ENCODE peak calls at places on chromosomes 2 and 18, in seven cellular contexts. One of them, this sample, is unnamed.

GRCh38 chr2:172248381-172249173 is 145.9 kb upstream of the DLX2 start:
- DNase-seq in brain microvascular endothelial cell: no peak
- DNase-seq in K562: no peak
- DNase-seq in psoas muscle: no peak
- DNase-seq in fibroblast of pulmonary artery: no peak
- DNase-seq in IMR-90: peak
- DNase-seq in hepatocyte: no peak
- DNase-seq in this sample: peak

GRCh38 chr2:18356676-18357075 is 203.8 kb downstream of the RDH14 start:
- DNase-seq in K562: no peak
- DNase-seq in hepatocyte: peak
- DNase-seq in brain microvascular endothelial cell: peak
- DNase-seq in psoas muscle: no peak
- DNase-seq in fibroblast of pulmonary artery: peak
- DNase-seq in IMR-90: peak
- DNase-seq in this sample: peak

GRCh38 chr18:75422341-75422910 is 5.1 kb downstream of the SMIM21 start:
- DNase-seq in hepatocyte: no peak
- DNase-seq in fibroblast of pulmonary artery: peak
- DNase-seq in K562: no peak
- DNase-seq in brain microvascular endothelial cell: no peak
- DNase-seq in psoas muscle: no peak
- DNase-seq in IMR-90: peak
- DNase-seq in this sample: peak

GRCh38 chr18:68024716-68025115 is 508.2 kb upstream of the DSEL start:
- DNase-seq in K562: no peak
- DNase-seq in fibroblast of pulmonary artery: peak
- DNase-seq in hepatocyte: no peak
- DNase-seq in IMR-90: no peak
- DNase-seq in psoas muscle: no peak
- DNase-seq in brain microvascular endothelial cell: no peak
- DNase-seq in this sample: no peak

GRCh38 chr2:28665041-28665704 is 86.5 kb upstream of the PPP1CB start:
- DNase-seq in hepatocyte: peak
- DNase-seq in psoas muscle: peak
- DNase-seq in fibroblast of pulmonary artery: peak
- DNase-seq in brain microvascular endothelial cell: peak
- DNase-seq in IMR-90: peak
- DNase-seq in K562: no peak
- DNase-seq in this sample: no peak

GRCh38 chr2:16196687-16197503 is 256.5 kb downstream of the MYCN start:
- DNase-seq in brain microvascular endothelial cell: no peak
- DNase-seq in psoas muscle: no peak
- DNase-seq in hepatocyte: peak
- DNase-seq in K562: no peak
- DNase-seq in IMR-90: no peak
- DNase-seq in fibroblast of pulmonary artery: no peak
- DNase-seq in this sample: no peak

GRCh38 chr2:213806125-213806726 is 522.0 kb downstream of the SPAG16 start:
- DNase-seq in psoas muscle: no peak
- DNase-seq in K562: peak
- DNase-seq in hepatocyte: peak
- DNase-seq in fibroblast of pulmonary artery: peak
- DNase-seq in brain microvascular endothelial cell: no peak
- DNase-seq in IMR-90: peak
- DNase-seq in this sample: peak

GRCh38 chr18:54948350-54948837 is 10.9 kb downstream of the CCDC68 start:
- DNase-seq in brain microvascular endothelial cell: no peak
- DNase-seq in K562: no peak
- DNase-seq in hepatocyte: no peak
- DNase-seq in IMR-90: peak
- DNase-seq in fibroblast of pulmonary artery: no peak
- DNase-seq in psoas muscle: no peak
- DNase-seq in this sample: no peak

GRCh38 chr2:21258082-21258481 is 134.3 kb downstream of the TDRD15 start:
- DNase-seq in brain microvascular endothelial cell: no peak
- DNase-seq in psoas muscle: no peak
- DNase-seq in fibroblast of pulmonary artery: no peak
- DNase-seq in K562: no peak
- DNase-seq in IMR-90: peak
- DNase-seq in hepatocyte: no peak
- DNase-seq in this sample: no peak

GRCh38 chr2:120874401-120874821 is 138.7 kb downstream of the GLI2 start:
- DNase-seq in fibroblast of pulmonary artery: no peak
- DNase-seq in brain microvascular endothelial cell: no peak
- DNase-seq in K562: no peak
- DNase-seq in hepatocyte: no peak
- DNase-seq in IMR-90: no peak
- DNase-seq in psoas muscle: no peak
- DNase-seq in this sample: no peak

GRCh38 chr2:197851451-197851850 is 47.1 kb downstream of the PLCL1 start:
- DNase-seq in K562: peak
- DNase-seq in psoas muscle: no peak
- DNase-seq in fibroblast of pulmonary artery: no peak
- DNase-seq in brain microvascular endothelial cell: no peak
- DNase-seq in hepatocyte: no peak
- DNase-seq in IMR-90: peak
- DNase-seq in this sample: no peak

GRCh38 chr2:127637725-127638252 is 8.2 kb upstream of the GPR17 start:
- DNase-seq in fibroblast of pulmonary artery: peak
- DNase-seq in brain microvascular endothelial cell: peak
- DNase-seq in psoas muscle: peak
- DNase-seq in K562: peak
- DNase-seq in hepatocyte: peak
- DNase-seq in IMR-90: peak
- DNase-seq in this sample: peak

GRCh38 chr2:190507135-190507534 is 27.4 kb downstream of the NEMP2 start:
- DNase-seq in K562: no peak
- DNase-seq in psoas muscle: no peak
- DNase-seq in IMR-90: no peak
- DNase-seq in hepatocyte: no peak
- DNase-seq in brain microvascular endothelial cell: no peak
- DNase-seq in fibroblast of pulmonary artery: no peak
- DNase-seq in this sample: no peak

GRCh38 chr2:12867888-12868287 is 151.2 kb downstream of the TRIB2 start:
- DNase-seq in IMR-90: peak
- DNase-seq in fibroblast of pulmonary artery: no peak
- DNase-seq in brain microvascular endothelial cell: no peak
- DNase-seq in K562: no peak
- DNase-seq in hepatocyte: no peak
- DNase-seq in psoas muscle: no peak
- DNase-seq in this sample: no peak

GRCh38 chr18:75869197-75869596 is 441.7 kb upstream of the SMIM21 start:
- DNase-seq in psoas muscle: no peak
- DNase-seq in fibroblast of pulmonary artery: no peak
- DNase-seq in IMR-90: no peak
- DNase-seq in brain microvascular endothelial cell: no peak
- DNase-seq in K562: no peak
- DNase-seq in hepatocyte: peak
- DNase-seq in this sample: no peak

GRCh38 chr2:181805228-181806038 is 86.1 kb upstream of the ITPRID2 start:
- DNase-seq in IMR-90: peak
- DNase-seq in fibroblast of pulmonary artery: peak
- DNase-seq in K562: peak
- DNase-seq in hepatocyte: no peak
- DNase-seq in psoas muscle: no peak
- DNase-seq in brain microvascular endothelial cell: no peak
- DNase-seq in this sample: no peak

GRCh38 chr2:171412571-171412970 is 21.2 kb downstream of the METTL8 start:
- DNase-seq in IMR-90: no peak
- DNase-seq in K562: no peak
- DNase-seq in psoas muscle: no peak
- DNase-seq in brain microvascular endothelial cell: no peak
- DNase-seq in hepatocyte: no peak
- DNase-seq in fibroblast of pulmonary artery: peak
- DNase-seq in this sample: no peak

GRCh38 chr2:222690564-222691200 is 19.2 kb downstream of the MOGAT1 start:
- DNase-seq in psoas muscle: peak
- DNase-seq in fibroblast of pulmonary artery: peak
- DNase-seq in K562: peak
- DNase-seq in IMR-90: peak
- DNase-seq in hepatocyte: peak
- DNase-seq in brain microvascular endothelial cell: peak
- DNase-seq in this sample: peak

DNA sequence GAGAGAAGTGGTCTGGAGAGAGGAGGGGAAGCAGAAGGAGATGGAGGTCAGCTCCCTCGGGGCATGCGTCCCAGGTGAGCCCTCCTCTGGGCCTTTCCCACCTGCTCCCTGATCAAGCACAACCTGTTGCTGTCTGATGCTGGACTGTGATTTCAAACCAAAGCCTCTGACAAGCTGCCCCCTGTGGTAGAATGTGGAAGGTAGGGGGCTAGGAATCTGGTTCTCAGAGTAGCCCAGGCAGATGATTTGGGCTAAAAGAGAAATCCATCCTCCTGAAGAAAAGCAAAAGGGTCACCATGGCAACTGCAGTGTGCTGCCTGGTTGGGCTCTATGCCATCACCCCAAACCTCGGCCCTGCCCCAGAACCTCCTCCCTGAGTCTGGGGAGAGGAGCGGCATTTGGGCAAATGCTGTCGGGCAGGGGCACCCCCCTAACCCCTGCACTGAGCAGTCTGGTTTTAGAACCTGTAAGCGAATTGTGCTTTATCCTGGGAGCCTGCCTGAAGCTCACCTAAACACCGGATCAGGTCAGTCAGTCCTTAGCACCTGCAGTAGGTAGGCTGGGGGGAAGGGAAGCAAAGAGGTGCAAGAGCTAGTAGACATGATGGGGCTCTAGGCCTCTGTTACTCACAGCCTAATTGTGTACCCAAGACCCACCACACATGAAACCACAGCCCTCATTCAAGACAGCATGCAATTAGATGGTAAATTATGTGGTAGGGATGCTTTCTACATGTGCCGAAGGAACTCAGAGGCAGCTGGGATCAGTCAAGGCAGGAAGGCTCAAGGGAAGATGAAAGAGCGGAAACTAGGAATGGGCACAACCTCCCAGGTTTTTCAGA is 83.6 kb downstream of the DNMT3A start:
- DNase-seq in psoas muscle: no peak
- DNase-seq in hepatocyte: no peak
- DNase-seq in brain microvascular endothelial cell: no peak
- DNase-seq in fibroblast of pulmonary artery: no peak
- DNase-seq in K562: no peak
- DNase-seq in IMR-90: no peak
- DNase-seq in this sample: no peak
- TF ChIP-seq CTCF in psoas muscle: no peak
- TF ChIP-seq CTCF in hepatocyte: no peak
- TF ChIP-seq CTCF in brain microvascular endothelial cell: peak
- TF ChIP-seq CTCF in fibroblast of pulmonary artery: no peak
- TF ChIP-seq CTCF in K562: peak
- TF ChIP-seq CTCF in IMR-90: no peak
- TF ChIP-seq CTCF in this sample: no peak

GRCh38 chr18:80204142-80204541 is 43.2 kb downstream of the PARD6G start:
- DNase-seq in fibroblast of pulmonary artery: no peak
- DNase-seq in brain microvascular endothelial cell: no peak
- DNase-seq in K562: no peak
- DNase-seq in hepatocyte: no peak
- DNase-seq in IMR-90: no peak
- DNase-seq in psoas muscle: no peak
- DNase-seq in this sample: no peak

GRCh38 chr18:80201739-80202138 is 45.6 kb downstream of the PARD6G start:
- DNase-seq in hepatocyte: no peak
- DNase-seq in K562: no peak
- DNase-seq in psoas muscle: no peak
- DNase-seq in fibroblast of pulmonary artery: no peak
- DNase-seq in brain microvascular endothelial cell: no peak
- DNase-seq in IMR-90: no peak
- DNase-seq in this sample: no peak

GRCh38 chr18:80200932-80201672 is 46.2 kb downstream of the PARD6G start:
- DNase-seq in fibroblast of pulmonary artery: no peak
- DNase-seq in IMR-90: no peak
- DNase-seq in K562: no peak
- DNase-seq in brain microvascular endothelial cell: no peak
- DNase-seq in hepatocyte: no peak
- DNase-seq in psoas muscle: no peak
- DNase-seq in this sample: no peak

GRCh38 chr18:80203243-80203642 is 44.1 kb downstream of the PARD6G start:
- DNase-seq in IMR-90: no peak
- DNase-seq in fibroblast of pulmonary artery: no peak
- DNase-seq in K562: no peak
- DNase-seq in hepatocyte: no peak
- DNase-seq in psoas muscle: no peak
- DNase-seq in brain microvascular endothelial cell: no peak
- DNase-seq in this sample: no peak

GRCh38 chr18:80202264-80202998 is 44.9 kb downstream of the PARD6G start:
- DNase-seq in fibroblast of pulmonary artery: no peak
- DNase-seq in psoas muscle: no peak
- DNase-seq in brain microvascular endothelial cell: no peak
- DNase-seq in hepatocyte: no peak
- DNase-seq in IMR-90: no peak
- DNase-seq in K562: no peak
- DNase-seq in this sample: no peak
- H3K4me3 ChIP-seq in fibroblast of pulmonary artery: no peak
- H3K4me3 ChIP-seq in psoas muscle: no peak
- H3K4me3 ChIP-seq in brain microvascular endothelial cell: no peak
- H3K4me3 ChIP-seq in hepatocyte: no peak
- H3K4me3 ChIP-seq in IMR-90: no peak
- H3K4me3 ChIP-seq in K562: no peak
- H3K4me3 ChIP-seq in this sample: no peak

GRCh38 chr2:155368934-155369333 is 670.4 kb downstream of the KCNJ3 start:
- DNase-seq in psoas muscle: no peak
- DNase-seq in IMR-90: peak
- DNase-seq in K562: peak
- DNase-seq in fibroblast of pulmonary artery: peak
- DNase-seq in brain microvascular endothelial cell: no peak
- DNase-seq in hepatocyte: peak
- DNase-seq in this sample: peak
- TF ChIP-seq CTCF in psoas muscle: no peak
- TF ChIP-seq CTCF in IMR-90: peak
- TF ChIP-seq CTCF in K562: peak
- TF ChIP-seq CTCF in fibroblast of pulmonary artery: peak
- TF ChIP-seq CTCF in brain microvascular endothelial cell: no peak
- TF ChIP-seq CTCF in hepatocyte: peak
- TF ChIP-seq CTCF in this sample: peak

DNA sequence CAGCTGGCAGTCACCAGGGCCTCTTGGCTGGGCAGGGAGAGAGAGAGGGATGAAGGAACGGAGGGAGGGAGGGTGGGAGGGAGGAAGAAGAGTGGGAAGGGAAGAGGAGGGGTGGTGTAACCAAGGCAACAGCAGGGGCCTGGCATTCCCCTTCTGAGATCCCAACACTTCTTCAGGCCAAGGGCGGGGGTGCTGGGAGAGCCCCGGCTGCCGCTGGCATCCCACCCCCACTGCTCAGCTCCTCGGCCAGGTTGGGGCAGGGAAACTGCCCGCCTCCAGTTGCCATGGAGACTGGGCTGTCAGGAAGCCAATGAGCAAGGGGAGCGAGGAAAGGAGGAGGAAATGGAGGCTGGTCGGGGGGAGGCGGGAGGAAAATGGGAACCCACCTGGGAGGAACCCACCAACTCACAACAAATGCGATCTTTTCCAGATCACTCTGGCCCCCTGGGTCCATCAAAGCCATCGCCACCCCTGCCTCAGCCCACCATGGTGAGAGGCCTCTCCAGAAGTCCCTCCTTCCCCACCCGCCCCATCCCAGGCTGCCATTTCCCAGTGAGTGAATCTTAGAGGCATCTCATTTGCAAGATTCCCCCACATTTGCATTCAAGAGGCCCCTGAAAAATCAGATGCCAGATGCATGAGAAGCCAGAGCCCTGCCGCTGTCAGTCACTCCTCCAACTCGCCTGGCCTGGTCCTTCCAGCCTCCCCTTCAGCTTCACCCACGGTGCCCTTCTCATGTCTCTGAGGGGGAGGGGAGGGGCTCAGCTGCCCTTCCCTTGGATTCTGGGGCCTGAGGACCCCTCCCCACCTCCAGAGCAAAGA is 12.5 kb downstream of the SH2D6 start:
- DNase-seq in IMR-90: no peak
- DNase-seq in fibroblast of pulmonary artery: no peak
- DNase-seq in hepatocyte: peak
- DNase-seq in brain microvascular endothelial cell: no peak
- DNase-seq in psoas muscle: no peak
- DNase-seq in K562: no peak
- DNase-seq in this sample: no peak
- H3K4me3 ChIP-seq in IMR-90: no peak
- H3K4me3 ChIP-seq in fibroblast of pulmonary artery: no peak
- H3K4me3 ChIP-seq in hepatocyte: no peak
- H3K4me3 ChIP-seq in brain microvascular endothelial cell: no peak
- H3K4me3 ChIP-seq in psoas muscle: no peak
- H3K4me3 ChIP-seq in K562: no peak
- H3K4me3 ChIP-seq in this sample: no peak